ENCODE peak calls at places on chromosome 21, in five cellular contexts. One of them, this sample, is unnamed.

GRCh38 chr21:42964086-42964485 is 10.3 kb upstream of the PKNOX1 start:
- DNase-seq in AG04450: no peak
- DNase-seq in astrocyte: no peak
- DNase-seq in pancreas: no peak
- DNase-seq in uterus: no peak
- DNase-seq in this sample: no peak

GRCh38 chr21:46020581-46020980 is 39.0 kb downstream of the COL6A1 start:
- DNase-seq in uterus: no peak
- DNase-seq in pancreas: no peak
- DNase-seq in astrocyte: no peak
- DNase-seq in AG04450: no peak
- DNase-seq in this sample: no peak

GRCh38 chr21:15005391-15005790 is 59.4 kb downstream of the NRIP1 start:
- DNase-seq in AG04450: no peak
- DNase-seq in pancreas: no peak
- DNase-seq in astrocyte: no peak
- DNase-seq in uterus: no peak
- DNase-seq in this sample: no peak

GRCh38 chr21:42688841-42689371 is 35.5 kb downstream of the PDE9A start:
- DNase-seq in astrocyte: no peak
- DNase-seq in uterus: no peak
- DNase-seq in pancreas: no peak
- DNase-seq in AG04450: no peak
- DNase-seq in this sample: no peak

GRCh38 chr21:22189278-22189677 is 1191.1 kb downstream of the NCAM2 start:
- DNase-seq in AG04450: no peak
- DNase-seq in pancreas: no peak
- DNase-seq in uterus: no peak
- DNase-seq in astrocyte: no peak
- DNase-seq in this sample: no peak

GRCh38 chr21:15015622-15016471 is 49.0 kb downstream of the NRIP1 start:
- DNase-seq in astrocyte: peak; percentile 93
- DNase-seq in AG04450: peak; percentile 56
- DNase-seq in uterus: no peak
- DNase-seq in pancreas: no peak
- DNase-seq in this sample: no peak

GRCh38 chr21:39483917-39484316 is 32.1 kb downstream of the SH3BGR start:
- DNase-seq in uterus: no peak
- DNase-seq in AG04450: no peak
- DNase-seq in pancreas: no peak
- DNase-seq in astrocyte: peak; percentile 70
- DNase-seq in this sample: no peak

GRCh38 chr21:27329255-27329851 is 362.5 kb upstream of the ADAMTS5 start:
- DNase-seq in uterus: no peak
- DNase-seq in astrocyte: no peak
- DNase-seq in AG04450: peak; percentile 65
- DNase-seq in pancreas: no peak
- DNase-seq in this sample: no peak

GRCh38 chr21:41168391-41169257 is 664 bp downstream of the BACE2 start:
- DNase-seq in astrocyte: peak; percentile 72
- DNase-seq in pancreas: peak; percentile 79
- DNase-seq in uterus: peak; percentile 60
- DNase-seq in AG04450: no peak
- DNase-seq in this sample: peak; percentile 6

GRCh38 chr21:45548711-45549491 is 6.7 kb upstream of the SLC19A1 start:
- DNase-seq in uterus: no peak
- DNase-seq in AG04450: no peak
- DNase-seq in pancreas: peak; percentile 21
- DNase-seq in astrocyte: no peak
- DNase-seq in this sample: no peak

GRCh38 chr21:42864286-42864685 is 15.1 kb downstream of the WDR4 start:
- DNase-seq in AG04450: no peak
- DNase-seq in pancreas: no peak
- DNase-seq in uterus: no peak
- DNase-seq in astrocyte: no peak
- DNase-seq in this sample: no peak

GRCh38 chr21:24450119-24450518 is 1157.2 kb downstream of the MRPL39 start:
- DNase-seq in pancreas: no peak
- DNase-seq in AG04450: no peak
- DNase-seq in uterus: no peak
- DNase-seq in astrocyte: no peak
- DNase-seq in this sample: no peak

GRCh38 chr21:16572032-16572431 is 842.2 kb downstream of the USP25 start:
- DNase-seq in pancreas: no peak
- DNase-seq in uterus: no peak
- DNase-seq in astrocyte: peak; percentile 78
- DNase-seq in AG04450: no peak
- DNase-seq in this sample: no peak

GRCh38 chr21:41369105-41369914 is 7.5 kb downstream of the MX2 start:
- DNase-seq in pancreas: peak; percentile 65
- DNase-seq in uterus: peak; percentile 31
- DNase-seq in astrocyte: no peak
- DNase-seq in AG04450: no peak
- DNase-seq in this sample: peak; percentile 70

GRCh38 chr21:26918318-26919065 is 48.4 kb downstream of the ADAMTS5 start:
- DNase-seq in AG04450: peak; percentile 26
- DNase-seq in astrocyte: peak; percentile 1
- DNase-seq in pancreas: no peak
- DNase-seq in uterus: no peak
- DNase-seq in this sample: no peak

GRCh38 chr21:41834252-41834925 is 44.8 kb downstream of the PRDM15 start:
- DNase-seq in pancreas: no peak
- DNase-seq in AG04450: no peak
- DNase-seq in uterus: no peak
- DNase-seq in astrocyte: no peak
- DNase-seq in this sample: no peak

GRCh38 chr21:17003763-17004373 is 509.0 kb upstream of the CXADR start:
- DNase-seq in uterus: no peak
- DNase-seq in astrocyte: peak; percentile 73
- DNase-seq in pancreas: no peak
- DNase-seq in AG04450: no peak
- DNase-seq in this sample: no peak

GRCh38 chr21:41487082-41487481 is 20.9 kb downstream of the TMPRSS2 start:
- DNase-seq in uterus: no peak
- DNase-seq in astrocyte: no peak
- DNase-seq in AG04450: no peak
- DNase-seq in pancreas: no peak
- DNase-seq in this sample: no peak

GRCh38 chr21:34690041-34690792 is 21.4 kb downstream of the CLIC6 start:
- DNase-seq in pancreas: no peak
- DNase-seq in uterus: no peak
- DNase-seq in AG04450: no peak
- DNase-seq in astrocyte: no peak
- DNase-seq in this sample: no peak

GRCh38 chr21:32929633-32930038 is 96.1 kb upstream of the OLIG2 start:
- DNase-seq in pancreas: no peak
- DNase-seq in astrocyte: no peak
- DNase-seq in AG04450: no peak
- DNase-seq in uterus: no peak
- DNase-seq in this sample: peak; percentile 64

GRCh38 chr21:46099476-46099875 is 1.6 kb downstream of the COL6A2 start:
- DNase-seq in pancreas: peak; percentile 53
- DNase-seq in astrocyte: no peak
- DNase-seq in uterus: peak; percentile 50
- DNase-seq in AG04450: no peak
- DNase-seq in this sample: no peak

GRCh38 chr21:15682977-15683376 is 46.8 kb upstream of the USP25 start:
- DNase-seq in pancreas: no peak
- DNase-seq in AG04450: no peak
- DNase-seq in uterus: no peak
- DNase-seq in astrocyte: peak; percentile 47
- DNase-seq in this sample: no peak

GRCh38 chr21:29637553-29637952 is 302.2 kb downstream of the GRIK1 start:
- DNase-seq in AG04450: no peak
- DNase-seq in astrocyte: no peak
- DNase-seq in uterus: no peak
- DNase-seq in pancreas: no peak
- DNase-seq in this sample: no peak

GRCh38 chr21:41090981-41091380 is 77.0 kb upstream of the BACE2 start:
- DNase-seq in AG04450: no peak
- DNase-seq in astrocyte: no peak
- DNase-seq in uterus: no peak
- DNase-seq in pancreas: no peak
- DNase-seq in this sample: no peak

GRCh38 chr21:39633770-39634181 is 21.0 kb downstream of the B3GALT5 start:
- DNase-seq in astrocyte: peak; percentile 98
- DNase-seq in AG04450: peak; percentile 74
- DNase-seq in pancreas: no peak
- DNase-seq in uterus: no peak
- DNase-seq in this sample: no peak

GRCh38 chr21:28337319-28337718 is 655.4 kb downstream of the LTN1 start:
- DNase-seq in pancreas: no peak
- DNase-seq in uterus: no peak
- DNase-seq in AG04450: peak; percentile 34
- DNase-seq in astrocyte: peak; percentile 24
- DNase-seq in this sample: no peak

GRCh38 chr21:39610705-39611104 is 2.0 kb upstream of the B3GALT5 start:
- DNase-seq in astrocyte: no peak
- DNase-seq in AG04450: no peak
- DNase-seq in pancreas: no peak
- DNase-seq in uterus: no peak
- DNase-seq in this sample: no peak

GRCh38 chr21:26079376-26079775 is 91.2 kb downstream of the APP start:
- DNase-seq in uterus: no peak
- DNase-seq in pancreas: no peak
- DNase-seq in astrocyte: peak; percentile 33
- DNase-seq in AG04450: no peak
- DNase-seq in this sample: no peak

GRCh38 chr21:23936991-23937390 is 1670.3 kb downstream of the MRPL39 start:
- DNase-seq in AG04450: no peak
- DNase-seq in uterus: no peak
- DNase-seq in pancreas: no peak
- DNase-seq in astrocyte: no peak
- DNase-seq in this sample: no peak

GRCh38 chr21:23968722-23969647 is 1638.3 kb downstream of the MRPL39 start:
- DNase-seq in AG04450: peak; percentile 7
- DNase-seq in pancreas: peak; percentile 54
- DNase-seq in uterus: no peak
- DNase-seq in astrocyte: no peak
- DNase-seq in this sample: peak; percentile 6

GRCh38 chr21:44094832-44095231 is 12.4 kb upstream of the PWP2 start:
- DNase-seq in astrocyte: no peak
- DNase-seq in AG04450: no peak
- DNase-seq in pancreas: no peak
- DNase-seq in uterus: no peak
- DNase-seq in this sample: no peak
- H3K27me3 ChIP-seq in astrocyte: no peaks in the 10 kb centered on the region
- H3K27me3 ChIP-seq in AG04450: no peaks in the 10 kb centered on the region
- H3K27me3 ChIP-seq in pancreas: no peaks in the 10 kb centered on the region
- H3K27me3 ChIP-seq in uterus: no peaks in the 10 kb centered on the region
- H3K27me3 ChIP-seq in this sample: no peaks in the 10 kb centered on the region

DNA sequence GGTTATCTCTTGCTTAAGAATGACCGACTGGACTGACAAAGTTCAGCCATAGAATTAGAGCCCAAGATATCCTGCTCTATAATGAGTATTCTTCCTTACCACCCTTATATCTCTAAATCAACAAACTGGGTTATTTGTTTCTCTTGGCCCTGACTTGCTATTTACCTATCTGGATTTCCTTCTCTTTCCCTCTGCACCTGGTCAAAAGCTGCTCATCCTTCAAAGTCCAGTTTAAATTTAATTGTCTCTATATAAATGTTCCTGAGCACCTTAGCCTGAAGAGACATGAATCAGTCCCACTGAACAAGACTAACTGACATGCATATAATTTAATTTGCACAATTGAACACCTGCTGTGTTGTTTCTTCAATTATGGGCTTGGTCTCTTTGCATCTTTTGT is 127.1 kb upstream of the KCNJ15 start:
- DNase-seq in uterus: no peak
- DNase-seq in astrocyte: no peak
- DNase-seq in pancreas: no peak
- DNase-seq in AG04450: no peak
- DNase-seq in this sample: no peak
- H3K27me3 ChIP-seq in uterus: no peaks in the 10 kb centered on the region
- H3K27me3 ChIP-seq in astrocyte: peaks cover 13% of the 10 kb centered on the region
- H3K27me3 ChIP-seq in pancreas: no peaks in the 10 kb centered on the region
- H3K27me3 ChIP-seq in AG04450: peaks cover 19% of the 10 kb centered on the region
- H3K27me3 ChIP-seq in this sample: no peaks in the 10 kb centered on the region

GRCh38 chr21:35753308-35753707 is 307.0 kb downstream of the SETD4 start:
- DNase-seq in uterus: no peak
- DNase-seq in pancreas: no peak
- DNase-seq in AG04450: no peak
- DNase-seq in astrocyte: no peak
- DNase-seq in this sample: no peak
- H3K27me3 ChIP-seq in uterus: no peaks in the 10 kb centered on the region
- H3K27me3 ChIP-seq in pancreas: no peaks in the 10 kb centered on the region
- H3K27me3 ChIP-seq in AG04450: peaks cover 6% of the 10 kb centered on the region
- H3K27me3 ChIP-seq in astrocyte: no peaks in the 10 kb centered on the region
- H3K27me3 ChIP-seq in this sample: no peaks in the 10 kb centered on the region

DNA sequence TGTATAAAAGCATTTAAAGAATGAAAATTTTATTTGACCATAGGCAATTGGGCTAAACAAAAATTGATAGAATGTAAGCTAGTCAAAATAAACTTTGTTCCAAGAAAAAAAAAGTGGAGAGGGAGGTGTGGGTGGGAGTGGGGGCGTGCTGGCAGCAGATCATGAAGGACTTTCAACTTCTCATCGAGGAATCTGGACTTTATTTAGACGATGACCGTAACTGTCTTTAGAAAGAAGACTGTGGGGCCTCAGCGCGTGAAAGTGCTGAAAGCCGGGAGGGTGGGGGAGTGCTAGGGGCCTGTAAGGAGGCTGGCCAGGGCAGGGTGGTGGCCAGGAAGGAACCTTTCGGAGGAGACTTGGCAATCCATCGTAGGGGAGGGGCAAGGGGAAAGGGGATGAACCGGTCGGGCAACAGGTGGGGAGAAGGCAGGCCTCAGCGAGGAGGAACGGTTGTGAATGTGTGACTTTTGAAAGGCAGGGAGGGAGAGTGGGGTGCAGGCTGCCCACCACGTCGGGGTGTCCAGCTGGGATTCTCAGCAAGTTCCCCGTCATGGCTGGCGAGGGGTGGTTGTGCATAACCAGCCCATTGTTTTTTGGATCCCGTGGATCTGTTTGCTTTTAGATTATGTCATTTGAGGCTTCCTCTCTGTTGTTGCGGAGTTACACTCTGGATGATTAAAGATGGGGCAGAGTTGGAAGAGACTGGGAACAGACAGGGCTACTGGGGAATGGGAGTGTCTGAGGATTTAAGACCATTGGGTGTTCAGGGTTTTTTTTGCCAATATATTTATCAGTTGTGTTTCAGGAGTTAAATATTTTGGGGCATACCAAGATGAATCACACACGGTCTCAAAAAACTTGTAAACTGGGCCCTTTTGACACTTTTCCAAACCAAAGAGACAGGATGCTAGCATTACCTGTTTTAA is 35.5 kb downstream of the HUNK start:
- DNase-seq in pancreas: peak; percentile 67
- DNase-seq in astrocyte: peak; percentile 44
- DNase-seq in uterus: peak; percentile 40
- DNase-seq in AG04450: no peak
- DNase-seq in this sample: no peak
- H3K27me3 ChIP-seq in pancreas: no peaks in the 10 kb centered on the region
- H3K27me3 ChIP-seq in astrocyte: peaks cover 7% of the 10 kb centered on the region
- H3K27me3 ChIP-seq in uterus: no peaks in the 10 kb centered on the region
- H3K27me3 ChIP-seq in AG04450: no peaks in the 10 kb centered on the region
- H3K27me3 ChIP-seq in this sample: no peaks in the 10 kb centered on the region

This sample was measured in GM06990.